ENCODE peak calls at places on chromosome 1, in ten cellular contexts. B, G, L, W, M, V, O, J, C and F are unnamed samples.

GRCh38 chr1:115179397-115179835 is 90.1 kb upstream of the TSPAN2 start:
- DNase-seq in B (peak; percentile 12), G (no peak), L (peak; percentile 97), W (peak; percentile 90), M (no peak), V (no peak), O (no peak), J (no peak), C (peak; percentile 98), F (no peak)

GRCh38 chr1:62090016-62090415 is 104.6 kb upstream of the L1TD1 start:
- DNase-seq in B (no peak), G (no peak), L (no peak), W (no peak), M (no peak), V (no peak), O (no peak), J (no peak), C (no peak), F (no peak)

GRCh38 chr1:29706936-29707335 is 470.6 kb downstream of the PTPRU start:
- DNase-seq in B (peak; percentile 10), G (no peak), L (peak; percentile 45), W (peak; percentile 64), M (no peak), V (no peak), O (no peak), J (peak; percentile 92), C (no peak), F (peak; percentile 51)

GRCh38 chr1:231053493-231054162 is 13.6 kb upstream of the FAM89A start:
- DNase-seq in B (no peak), G (no peak), L (peak; percentile 19), W (peak; percentile 80), M (no peak), V (no peak), O (no peak), J (no peak), C (no peak), F (peak; percentile 14)

GRCh38 chr1:51310871-51311613 is 19.3 kb downstream of the TTC39A start:
- DNase-seq in B (peak; percentile 63), G (no peak), L (peak; percentile 33), W (no peak), M (no peak), V (no peak), O (no peak), J (no peak), C (peak; percentile 61), F (no peak)

GRCh38 chr1:41870076-41870562 is 48.6 kb downstream of the HIVEP3 start:
- DNase-seq in B (peak; percentile 69), G (no peak), L (peak; percentile 65), W (no peak), M (no peak), V (no peak), O (no peak), J (no peak), C (peak; percentile 87), F (no peak)

GRCh38 chr1:150765229-150765976 is at the start of gene CTSS:
- DNase-seq in B (peak; percentile 86), G (no peak), L (peak; percentile 44), W (peak; percentile 20), M (no peak), V (no peak), O (no peak), J (no peak), C (peak; percentile 6), F (peak; percentile 12)

GRCh38 chr1:227764019-227764391 is 28.8 kb downstream of the SNAP47 start:
- DNase-seq in B (no peak), G (no peak), L (no peak), W (no peak), M (no peak), V (no peak), O (no peak), J (no peak), C (peak; percentile 23), F (no peak)

GRCh38 chr1:244011796-244012195 is 39.3 kb upstream of the ZBTB18 start:
- DNase-seq in B (no peak), G (no peak), L (no peak), W (peak; percentile 6), M (no peak), V (no peak), O (no peak), J (no peak), C (no peak), F (no peak)

GRCh38 chr1:175725684-175726083 is 17.7 kb downstream of the TNR start:
- DNase-seq in B (peak; percentile 45), G (no peak), L (peak; percentile 26), W (peak; percentile 41), M (no peak), V (no peak), O (no peak), J (peak; percentile 83), C (peak; percentile 26), F (peak; percentile 20)

GRCh38 chr1:25245393-25245792 is 1.9 kb downstream of the RSRP1 start:
- DNase-seq in B (no peak), G (no peak), L (no peak), W (no peak), M (no peak), V (no peak), O (no peak), J (no peak), C (no peak), F (no peak)

GRCh38 chr1:149916193-149916926 is 1.3 kb downstream of the SV2A start:
- DNase-seq in B (peak; percentile 72), G (no peak), L (no peak), W (no peak), M (no peak), V (no peak), O (no peak), J (no peak), C (no peak), F (no peak)

GRCh38 chr1:11692899-11693590 is 1.5 kb downstream of the DRAXIN start:
- DNase-seq in B (peak; percentile 88), G (peak; percentile 33), L (peak; percentile 86), W (peak; percentile 62), M (peak; percentile 51), V (no peak), O (peak; percentile 34), J (peak; percentile 13), C (peak; percentile 98), F (no peak)